ENCODE peak calls at places on chromosomes 3 and 15, in seven cellular contexts. H is A549; P is iPS DF 6.9; E is AG10803; D is CD8-positive, alpha-beta memory T cell; Q is K562; J is fibroblast of lung. K is an unnamed sample.

GRCh38 chr3:46575577-46576222 is 9.6 kb upstream of the LRRC2 start:
- DNase-seq in H (no peak), P (no peak), E (no peak), D (no peak), Q (no peak), J (no peak), K (no peak)

GRCh38 chr3:197168606-197169005 is 129.8 kb downstream of the DLG1 start:
- DNase-seq in H (peak; percentile 8), P (no peak), E (peak; percentile 81), D (no peak), Q (no peak), J (peak; percentile 31), K (peak; percentile 60)

GRCh38 chr3:186281172-186281571 is 80.9 kb downstream of the DGKG start:
- DNase-seq in H (peak; percentile 13), P (no peak), E (peak; percentile 74), D (no peak), Q (no peak), J (peak; percentile 92), K (no peak)

GRCh38 chr3:171772427-171773056 is 37.7 kb downstream of the PLD1 start:
- DNase-seq in H (peak; percentile 55), P (peak; percentile 60), E (peak; percentile 62), D (peak; percentile 48), Q (peak; percentile 61), J (peak; percentile 55), K (peak; percentile 47)

GRCh38 chr15:71114887-71115566 is at the start of gene THSD4:
- DNase-seq in H (peak; percentile 93), P (peak; percentile 58), E (peak; percentile 70), D (no peak), Q (peak; percentile 89), J (peak; percentile 73), K (no peak)

GRCh38 chr15:82021021-82021420 is 24.8 kb downstream of the MEX3B start:
- DNase-seq in H (no peak), P (no peak), E (no peak), D (no peak), Q (no peak), J (peak; percentile 9), K (no peak)

GRCh38 chr3:157865449-157865862 is 240.8 kb downstream of the SHOX2 start:
- DNase-seq in H (peak; percentile 30), P (peak; percentile 50), E (no peak), D (no peak), Q (peak; percentile 76), J (no peak), K (no peak)

GRCh38 chr15:69114231-69114937 is 46.1 kb upstream of the GLCE start:
- DNase-seq in H (no peak), P (no peak), E (no peak), D (no peak), Q (peak; percentile 32), J (no peak), K (no peak)

GRCh38 chr3:52036829-52037228 is 19.5 kb downstream of the DUSP7 start:
- DNase-seq in H (no peak), P (no peak), E (no peak), D (peak; percentile 58), Q (no peak), J (no peak), K (no peak)

DNA sequence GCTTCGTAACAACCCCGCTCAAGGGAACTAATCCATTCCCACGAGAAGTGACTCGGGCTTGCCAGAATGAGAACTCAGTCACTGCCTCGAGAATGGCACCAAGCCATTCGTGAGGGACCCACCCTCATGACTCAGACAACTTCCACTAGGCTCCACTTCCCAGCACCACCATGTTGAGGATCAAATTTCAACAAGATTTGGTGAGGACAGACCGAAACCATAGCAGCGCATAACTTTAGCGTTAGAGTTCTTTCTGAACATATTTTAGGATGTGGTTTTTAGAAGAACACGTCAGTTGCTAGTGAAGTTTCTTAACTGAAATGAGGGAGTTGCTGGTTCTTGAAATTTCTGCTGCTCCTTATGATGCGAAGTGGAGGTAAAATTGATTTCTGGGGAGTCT is 13.5 kb downstream of the PTPRG start:
- DNase-seq in H (no peak), P (no peak), E (peak; percentile 90), D (no peak), Q (no peak), J (peak; percentile 99), K (peak; percentile 93)
- H3K4me3 ChIP-seq in H (no peak overlapping the region), P (no peak overlapping the region), E (no peak overlapping the region), D (no peak overlapping the region), Q (no peak overlapping the region), J (no peak overlapping the region), K (no peak overlapping the region)

DNA sequence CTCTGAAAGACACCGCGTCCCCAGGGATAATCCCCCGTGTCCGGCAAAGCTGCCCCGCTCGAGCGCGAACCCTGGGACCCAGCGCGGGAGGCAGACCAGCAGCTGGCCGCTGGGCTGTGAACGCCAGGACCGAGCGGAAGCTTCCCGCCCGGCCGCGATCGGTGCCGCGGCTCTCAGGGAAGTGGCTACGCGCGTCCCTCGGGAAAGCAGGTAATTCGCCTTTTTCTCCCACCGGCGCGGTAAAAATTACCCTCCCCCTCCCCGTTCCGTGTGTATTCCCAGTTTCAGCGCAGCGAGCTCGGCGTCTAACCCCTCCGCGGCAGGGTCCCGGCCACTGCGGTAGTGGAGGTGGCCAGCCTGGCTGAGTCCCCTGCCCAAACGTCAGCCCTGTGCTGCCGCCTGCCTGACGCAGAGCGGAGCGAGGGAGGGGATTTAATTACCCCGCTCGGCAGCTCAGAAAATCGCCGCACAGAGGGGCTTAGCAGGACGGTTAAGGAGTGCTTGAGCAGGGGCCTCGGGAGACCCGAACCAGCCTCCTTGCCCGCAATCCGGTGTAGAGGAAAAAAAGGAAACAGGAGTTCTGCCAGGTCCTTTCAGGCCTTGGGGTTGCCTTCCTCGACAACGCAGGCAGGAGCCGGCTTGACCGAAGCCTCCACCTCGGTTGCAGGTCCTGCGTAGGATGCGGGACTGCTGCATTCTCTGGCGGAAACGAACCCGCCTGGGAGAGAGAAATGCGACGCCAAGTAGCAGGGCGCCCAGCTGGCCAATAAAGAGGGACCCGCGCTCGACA is 2.9 kb downstream of the GATA2 start:
- DNase-seq in H (no peak), P (no peak), E (no peak), D (peak; percentile 41), Q (no peak), J (peak; percentile 56), K (no peak)
- H3K4me3 ChIP-seq in H (peak overlapping the region; percentile 84), P (no peak overlapping the region), E (peak overlapping the region; percentile 68), D (peak overlapping the region; percentile 37), Q (peak overlapping the region; percentile 98), J (peak overlapping the region; percentile 54), K (peak overlapping the region; percentile 94)

DNA sequence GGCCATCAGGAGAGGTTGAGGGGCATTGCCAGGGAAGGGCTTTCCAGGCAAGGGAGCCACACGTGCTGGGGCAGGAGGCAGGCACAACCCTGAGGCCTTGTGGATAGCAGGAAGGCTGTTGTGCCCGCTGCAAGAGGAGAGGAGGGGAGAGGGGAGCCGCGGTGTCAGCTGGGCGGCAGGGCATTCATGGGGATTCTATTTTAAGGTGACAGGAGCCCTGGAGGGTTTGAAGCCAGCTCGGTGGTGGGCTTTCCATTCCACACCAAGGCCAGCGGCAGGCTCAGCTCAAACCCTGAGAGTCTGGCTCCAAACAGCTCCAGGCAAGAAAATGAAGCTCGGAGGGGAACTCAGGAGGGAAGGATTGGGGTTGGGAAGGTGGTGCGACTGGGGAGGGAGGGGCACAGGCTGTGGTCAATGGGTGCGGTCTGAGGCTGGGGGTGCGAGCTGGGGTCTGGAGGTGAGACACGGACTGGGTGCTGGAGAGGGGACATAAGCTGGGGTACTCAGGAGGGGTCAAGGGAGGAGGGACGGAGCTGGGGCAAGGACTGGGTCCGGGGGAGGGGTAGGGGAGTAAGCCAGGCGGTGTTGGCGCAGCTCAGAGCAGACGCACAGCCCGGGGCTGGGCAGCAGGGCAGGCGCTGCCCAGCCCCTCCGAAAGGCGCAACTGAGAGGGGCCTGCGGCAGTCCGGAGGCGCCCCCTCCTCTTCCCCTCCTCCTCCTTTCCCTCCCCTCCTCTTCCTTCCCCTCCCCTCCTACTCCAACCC is 43.4 kb downstream of the TPRA1 start:
- DNase-seq in H (no peak), P (no peak), E (no peak), D (no peak), Q (no peak), J (no peak), K (no peak)
- H3K4me3 ChIP-seq in H (peak overlapping the region; percentile 60), P (peak overlapping the region; percentile 52), E (peak overlapping the region; percentile 55), D (peak overlapping the region; percentile 37), Q (no peak overlapping the region), J (no peak overlapping the region), K (peak overlapping the region; percentile 13)

DNA sequence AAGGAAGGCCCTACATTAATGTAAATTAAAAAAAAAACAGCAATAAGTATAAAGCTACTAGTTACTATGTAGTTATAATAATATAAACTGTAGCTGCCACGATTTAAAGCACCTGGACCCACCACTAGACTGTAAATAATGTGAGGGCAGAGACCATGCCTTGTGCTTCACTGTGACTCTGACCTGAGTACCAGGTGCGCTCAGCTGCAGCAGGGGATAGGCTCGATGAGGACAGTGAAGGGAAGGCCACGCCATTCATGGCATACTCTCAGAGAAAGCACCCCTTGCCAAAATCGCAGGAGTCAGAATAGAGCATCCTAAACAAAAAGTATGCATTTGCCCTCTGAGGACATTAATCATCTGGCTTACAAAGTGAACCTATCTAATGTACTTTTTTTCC is 5.1 kb downstream of the FSTL1 start:
- DNase-seq in H (no peak), P (no peak), E (no peak), D (no peak), Q (no peak), J (no peak), K (no peak)
- H3K4me3 ChIP-seq in H (no peak overlapping the region), P (no peak overlapping the region), E (peak overlapping the region; percentile 5), D (no peak overlapping the region), Q (no peak overlapping the region), J (no peak overlapping the region), K (no peak overlapping the region)